ENCODE peak calls at places on chromosomes 16 and 17, in four cellular contexts. One of them, this sample, is unnamed.

GRCh38 chr17:64778367-64779290 is 116.5 kb upstream of the SMURF2 start:
- DNase-seq in posterior cingulate gyrus: peak; percentile 88
- DNase-seq in pancreas: peak; percentile 57
- DNase-seq in amniotic stem cell: no peak
- DNase-seq in this sample: no peak

GRCh38 chr17:77140878-77141767 is at the start of gene SEC14L1:
- DNase-seq in posterior cingulate gyrus: peak; percentile 83
- DNase-seq in amniotic stem cell: no peak
- DNase-seq in pancreas: peak; percentile 66
- DNase-seq in this sample: no peak

GRCh38 chr17:7632492-7632894 is 2.6 kb downstream of the SHBG start:
- DNase-seq in posterior cingulate gyrus: no peak
- DNase-seq in pancreas: peak; percentile 46
- DNase-seq in amniotic stem cell: no peak
- DNase-seq in this sample: no peak

GRCh38 chr17:45740553-45741330 is 43.4 kb upstream of the CRHR1 start:
- DNase-seq in posterior cingulate gyrus: peak; percentile 93
- DNase-seq in pancreas: no peak
- DNase-seq in amniotic stem cell: no peak
- DNase-seq in this sample: no peak

GRCh38 chr17:284676-285355 is 67.8 kb downstream of the RPH3AL start:
- DNase-seq in pancreas: no peak
- DNase-seq in posterior cingulate gyrus: peak; percentile 61
- DNase-seq in amniotic stem cell: no peak
- DNase-seq in this sample: no peak

GRCh38 chr17:42842286-42842685 is 2.1 kb upstream of the AOC2 start:
- DNase-seq in amniotic stem cell: no peak
- DNase-seq in pancreas: no peak
- DNase-seq in posterior cingulate gyrus: no peak
- DNase-seq in this sample: no peak

GRCh38 chr17:951388-952132 is 28.0 kb downstream of the NXN start:
- DNase-seq in posterior cingulate gyrus: peak; percentile 37
- DNase-seq in amniotic stem cell: peak; percentile 81
- DNase-seq in pancreas: peak; percentile 57
- DNase-seq in this sample: peak; percentile 63

GRCh38 chr16:85819245-85819644 is 19.8 kb downstream of the COX4I1 start:
- DNase-seq in posterior cingulate gyrus: peak; percentile 90
- DNase-seq in pancreas: peak; percentile 85
- DNase-seq in amniotic stem cell: peak; percentile 57
- DNase-seq in this sample: peak; percentile 48

GRCh38 chr16:85065099-85065498 is 37.5 kb downstream of the KIAA0513 start:
- DNase-seq in amniotic stem cell: no peak
- DNase-seq in pancreas: no peak
- DNase-seq in posterior cingulate gyrus: no peak
- DNase-seq in this sample: no peak

GRCh38 chr17:10798332-10798749 is 5.6 kb downstream of the TMEM238L start:
- DNase-seq in amniotic stem cell: no peak
- DNase-seq in pancreas: peak; percentile 56
- DNase-seq in posterior cingulate gyrus: no peak
- DNase-seq in this sample: no peak

GRCh38 chr17:6913608-6914443 is 82.0 kb upstream of the ALOX12 start:
- DNase-seq in pancreas: peak; percentile 38
- DNase-seq in amniotic stem cell: peak; percentile 13
- DNase-seq in posterior cingulate gyrus: peak; percentile 86
- DNase-seq in this sample: no peak

GRCh38 chr16:8716592-8716991 is 42.2 kb downstream of the ABAT start:
- DNase-seq in amniotic stem cell: no peak
- DNase-seq in pancreas: no peak
- DNase-seq in posterior cingulate gyrus: no peak
- DNase-seq in this sample: no peak

GRCh38 chr17:47621293-47622178 is 28.2 kb upstream of the KPNB1 start:
- DNase-seq in amniotic stem cell: peak; percentile 77
- DNase-seq in posterior cingulate gyrus: peak; percentile 88
- DNase-seq in pancreas: no peak
- DNase-seq in this sample: peak; percentile 91

GRCh38 chr16:84874983-84875382 is 55.2 kb downstream of the CRISPLD2 start:
- DNase-seq in pancreas: no peak
- DNase-seq in amniotic stem cell: no peak
- DNase-seq in posterior cingulate gyrus: no peak
- DNase-seq in this sample: no peak

GRCh38 chr16:72894291-72895151 is 153.4 kb downstream of the ZFHX3 start:
- DNase-seq in amniotic stem cell: no peak
- DNase-seq in pancreas: no peak
- DNase-seq in posterior cingulate gyrus: no peak
- DNase-seq in this sample: no peak

GRCh38 chr16:14562691-14563491 is 67.2 kb downstream of the PARN start:
- DNase-seq in amniotic stem cell: no peak
- DNase-seq in pancreas: no peak
- DNase-seq in posterior cingulate gyrus: no peak
- DNase-seq in this sample: no peak

GRCh38 chr16:75304521-75305363 is 53.3 kb upstream of the BCAR1 start:
- DNase-seq in posterior cingulate gyrus: peak; percentile 84
- DNase-seq in pancreas: peak; percentile 88
- DNase-seq in amniotic stem cell: no peak
- DNase-seq in this sample: peak; percentile 63

GRCh38 chr17:66957951-66958579 is 6.4 kb upstream of the CACNG4 start:
- DNase-seq in posterior cingulate gyrus: peak; percentile 63
- DNase-seq in amniotic stem cell: no peak
- DNase-seq in pancreas: no peak
- DNase-seq in this sample: no peak

GRCh38 chr17:16887523-16888095 is 84.3 kb downstream of the TNFRSF13B start:
- DNase-seq in amniotic stem cell: no peak
- DNase-seq in posterior cingulate gyrus: no peak
- DNase-seq in pancreas: no peak
- DNase-seq in this sample: no peak

GRCh38 chr17:35537569-35538209 is at the start of gene SLFN12L:
- DNase-seq in posterior cingulate gyrus: no peak
- DNase-seq in pancreas: no peak
- DNase-seq in amniotic stem cell: no peak
- DNase-seq in this sample: no peak

GRCh38 chr17:64006361-64007088 is 8.4 kb downstream of the PRR29 start:
- DNase-seq in posterior cingulate gyrus: no peak
- DNase-seq in amniotic stem cell: no peak
- DNase-seq in pancreas: no peak
- DNase-seq in this sample: no peak

GRCh38 chr17:50169121-50169764 is 3.4 kb downstream of the SGCA start:
- DNase-seq in posterior cingulate gyrus: no peak
- DNase-seq in pancreas: no peak
- DNase-seq in amniotic stem cell: no peak
- DNase-seq in this sample: no peak

GRCh38 chr16:17827313-17827712 is 356.6 kb upstream of the XYLT1 start:
- DNase-seq in posterior cingulate gyrus: no peak
- DNase-seq in amniotic stem cell: no peak
- DNase-seq in pancreas: no peak
- DNase-seq in this sample: no peak

GRCh38 chr16:85982563-85982939 is 83.6 kb downstream of the IRF8 start:
- DNase-seq in pancreas: no peak
- DNase-seq in amniotic stem cell: no peak
- DNase-seq in posterior cingulate gyrus: no peak
- DNase-seq in this sample: no peak

GRCh38 chr16:58020628-58021521 is 4.7 kb upstream of the MMP15 start:
- DNase-seq in pancreas: peak; percentile 58
- DNase-seq in amniotic stem cell: peak; percentile 29
- DNase-seq in posterior cingulate gyrus: peak; percentile 89
- DNase-seq in this sample: no peak

GRCh38 chr16:14181371-14182050 is 110.4 kb downstream of the MRTFB start:
- DNase-seq in posterior cingulate gyrus: no peak
- DNase-seq in amniotic stem cell: no peak
- DNase-seq in pancreas: no peak
- DNase-seq in this sample: no peak

GRCh38 chr17:73342549-73343167 is 30.9 kb upstream of the CDC42EP4 start:
- DNase-seq in amniotic stem cell: no peak
- DNase-seq in pancreas: no peak
- DNase-seq in posterior cingulate gyrus: no peak
- DNase-seq in this sample: no peak

GRCh38 chr17:29107933-29108805 is 65.2 kb downstream of the PIPOX start:
- DNase-seq in posterior cingulate gyrus: no peak
- DNase-seq in pancreas: peak; percentile 95
- DNase-seq in amniotic stem cell: no peak
- DNase-seq in this sample: no peak

GRCh38 chr17:2705263-2705662 is 6.3 kb downstream of the CLUH start:
- DNase-seq in pancreas: peak; percentile 20
- DNase-seq in amniotic stem cell: no peak
- DNase-seq in posterior cingulate gyrus: peak; percentile 63
- DNase-seq in this sample: no peak

GRCh38 chr16:85312642-85313540 is 200.6 kb upstream of the CIBAR2 start:
- DNase-seq in amniotic stem cell: no peak
- DNase-seq in posterior cingulate gyrus: no peak
- DNase-seq in pancreas: peak; percentile 53
- DNase-seq in this sample: no peak

GRCh38 chr16:67652578-67653130 is 7.4 kb downstream of the ACD start:
- DNase-seq in posterior cingulate gyrus: peak; percentile 83
- DNase-seq in pancreas: peak; percentile 53
- DNase-seq in amniotic stem cell: no peak
- DNase-seq in this sample: no peak

This sample was measured in HS-27A.